ENCODE peak calls at places on chromosomes 4 and X, in four cellular contexts. R is IMR-90, S is H9, X is H1. A is an unnamed sample.

GRCh38 chr4:1714303-1715001 is 2.3 kb upstream of the SLBP start:
- DNase-seq in R (no peak), S (peak), X (no peak), A (peak)

GRCh38 chr4:20194079-20195013 is 57.4 kb upstream of the SLIT2 start:
- DNase-seq in R (peak), S (no peak), X (no peak), A (no peak)

GRCh38 chr4:118773082-118773792 is 62.7 kb downstream of the SEC24D start:
- DNase-seq in R (no peak), S (no peak), X (no peak), A (peak)

GRCh38 chr4:103002551-103002950 is 17.0 kb downstream of the SLC9B1 start:
- DNase-seq in R (peak), S (no peak), X (no peak), A (no peak)

GRCh38 chr4:109016200-109016599 is 253.3 kb upstream of the ETNPPL start:
- DNase-seq in R (no peak), S (no peak), X (no peak), A (no peak)

GRCh38 chrX:44343412-44343942 is at the start of gene EFHC2:
- DNase-seq in R (no peak), S (peak), X (no peak), A (peak)

GRCh38 chr4:150501019-150501727 is 80.8 kb upstream of the MAB21L2 start:
- DNase-seq in R (peak), S (no peak), X (no peak), A (no peak)

GRCh38 chrX:1493877-1494510 is 41.3 kb upstream of the ASMTL start:
- DNase-seq in R (no peak), S (peak), X (no peak), A (no peak)

GRCh38 chrX:153925387-153925738 is 701 bp downstream of the ARHGAP4 start:
- DNase-seq in R (no peak), S (no peak), X (no peak), A (no peak)

GRCh38 chr4:148044889-148045352 is 313.0 kb downstream of the ARHGAP10 start:
- DNase-seq in R (no peak), S (no peak), X (no peak), A (no peak)

GRCh38 chr4:152609460-152609859 is 70.3 kb downstream of the TMEM154 start:
- DNase-seq in R (no peak), S (no peak), X (no peak), A (peak)

GRCh38 chrX:48531359-48531954 is 8.1 kb upstream of the TBC1D25 start:
- DNase-seq in R (peak), S (no peak), X (no peak), A (peak)

GRCh38 chr4:142353149-142353738 is 492.9 kb downstream of the INPP4B start:
- DNase-seq in R (peak), S (no peak), X (no peak), A (peak)

GRCh38 chr4:53656421-53656981 is 65.2 kb upstream of the LNX1 start:
- DNase-seq in R (peak), S (no peak), X (no peak), A (no peak)

GRCh38 chr4:181548873-181549541 is 694.2 kb upstream of the TENM3 start:
- DNase-seq in R (peak), S (peak), X (peak), A (peak)

GRCh38 chrX:155745792-155746191 is 133.0 kb upstream of the TMLHE start:
- DNase-seq in R (peak), S (no peak), X (no peak), A (no peak)

GRCh38 chr4:158810487-158811215 is 41.8 kb downstream of the FNIP2 start:
- DNase-seq in R (peak), S (no peak), X (no peak), A (no peak)

DNA sequence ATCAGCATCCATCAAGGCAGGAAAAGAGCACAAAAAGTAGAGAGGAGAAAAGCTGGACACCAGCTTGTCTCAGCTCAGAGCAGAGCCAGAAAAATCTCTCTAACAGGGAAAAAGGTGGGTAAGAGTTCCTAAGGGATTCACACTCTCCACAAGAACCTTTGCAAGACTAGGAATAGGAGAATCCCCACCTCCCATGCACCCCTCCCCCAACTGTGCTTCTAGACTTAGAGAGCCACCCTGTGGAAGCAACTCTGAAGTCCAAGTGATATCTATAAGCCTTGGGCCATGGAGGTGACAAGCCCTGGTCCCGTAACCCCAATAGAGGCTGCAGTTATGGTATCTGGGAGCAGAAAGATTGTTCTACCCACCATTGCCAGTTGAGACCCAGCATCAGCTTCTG is 267.6 kb upstream of the MTMR8 start:
- DNase-seq in R (no peak), S (no peak), X (no peak), A (peak)
- H2BK5ac ChIP-seq in R (no peak), S (no peak), X (no peak), A (no peak)

GRCh38 chr4:140047781-140048180 is 106.2 kb downstream of the MAML3 start:
- DNase-seq in R (no peak), S (no peak), X (no peak), A (no peak)

GRCh38 chr4:140048419-140049022 is 105.5 kb downstream of the MAML3 start:
- DNase-seq in R (no peak), S (no peak), X (no peak), A (no peak)

GRCh38 chr4:140047017-140047640 is 106.9 kb downstream of the MAML3 start:
- DNase-seq in R (no peak), S (peak), X (no peak), A (peak)

GRCh38 chr4:140049924-140050681 is 103.9 kb downstream of the MAML3 start:
- DNase-seq in R (peak), S (peak), X (no peak), A (peak)

DNA sequence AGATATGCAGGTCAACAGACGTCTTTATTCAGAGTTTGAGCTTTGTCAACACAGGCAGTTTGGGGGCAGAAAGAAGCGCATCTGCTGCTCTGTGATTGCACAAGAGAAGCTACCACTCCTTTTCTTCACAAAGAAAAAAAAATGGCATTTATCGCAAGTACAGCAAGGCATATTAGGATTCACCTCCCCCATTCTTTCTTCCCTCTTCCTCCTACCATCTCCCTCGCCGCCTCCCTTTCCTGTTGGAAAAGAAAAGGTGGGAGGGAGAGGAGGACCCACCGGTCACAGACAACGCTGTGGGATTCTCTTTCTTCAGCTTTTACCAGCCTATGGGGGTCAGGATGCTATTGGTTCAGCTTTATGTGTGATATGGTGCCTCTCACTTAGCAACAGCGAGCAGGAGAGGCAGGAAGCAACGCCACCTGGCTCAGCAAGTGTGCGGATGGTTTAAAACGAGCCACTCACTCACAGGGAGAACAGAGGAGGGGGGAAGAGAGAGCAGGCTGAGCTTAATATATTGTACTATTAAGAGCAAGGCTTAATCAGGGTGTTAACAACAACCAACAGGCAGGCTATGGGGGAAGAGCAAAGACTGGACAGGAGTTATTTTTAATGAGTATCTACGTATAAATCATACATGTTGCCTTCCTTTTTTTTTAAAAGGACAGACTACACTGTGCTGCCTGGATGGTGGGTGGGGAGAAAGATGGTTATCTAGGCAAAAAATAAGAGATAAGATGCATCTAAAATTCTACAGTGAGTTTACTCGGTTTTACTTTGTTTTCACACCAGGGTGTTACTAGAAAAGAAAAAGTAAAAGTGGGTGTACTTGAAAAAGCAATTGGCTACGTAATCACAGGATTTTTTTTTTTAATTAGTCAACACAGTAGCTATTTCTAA is 104.7 kb downstream of the MAML3 start:
- DNase-seq in R (peak), S (peak), X (no peak), A (peak)
- H4K8ac ChIP-seq in R (peak), S (no peak), X (no peak), A (no peak)

GRCh38 chr4:538542-539142 is 37.5 kb downstream of the TMEM271 start:
- DNase-seq in R (no peak), S (no peak), X (no peak), A (no peak)

GRCh38 chr4:541271-541670 is 34.8 kb downstream of the TMEM271 start:
- DNase-seq in R (no peak), S (no peak), X (no peak), A (no peak)

GRCh38 chr4:545612-546011 is 30.5 kb downstream of the TMEM271 start:
- DNase-seq in R (no peak), S (no peak), X (no peak), A (no peak)

GRCh38 chr4:548976-549375 is 27.1 kb downstream of the TMEM271 start:
- DNase-seq in R (no peak), S (no peak), X (no peak), A (no peak)

GRCh38 chr4:544386-545105 is 31.5 kb downstream of the TMEM271 start:
- DNase-seq in R (no peak), S (no peak), X (no peak), A (no peak)
- H3K56ac ChIP-seq in R (no peak), S (no peak), X (no peak), A (no peak)

GRCh38 chrX:57104921-57105398 is 16.4 kb downstream of the SPIN2B start:
- DNase-seq in R (no peak), S (no peak), X (no peak), A (peak)

GRCh38 chrX:57103489-57103888 is 17.9 kb downstream of the SPIN2B start:
- DNase-seq in R (no peak), S (no peak), X (no peak), A (no peak)

GRCh38 chrX:57104406-57104805 is 16.9 kb downstream of the SPIN2B start:
- DNase-seq in R (no peak), S (no peak), X (no peak), A (no peak)
- H2BK5ac ChIP-seq in R (no peak), S (no peak), X (no peak), A (no peak)

GRCh38 chrX:120251471-120252011 is 929 bp downstream of the ZBTB33 start:
- DNase-seq in R (peak), S (no peak), X (no peak), A (no peak)

GRCh38 chrX:120244735-120245498 is 5.7 kb upstream of the ZBTB33 start:
- DNase-seq in R (peak), S (peak), X (no peak), A (peak)

GRCh38 chrX:120253784-120254183 is 3.2 kb downstream of the ZBTB33 start:
- DNase-seq in R (no peak), S (no peak), X (no peak), A (no peak)

GRCh38 chrX:120250522-120251271 is at the start of gene ZBTB33:
- DNase-seq in R (peak), S (peak), X (peak), A (peak)
- H4K8ac ChIP-seq in R (peak), S (no peak), X (peak), A (no peak)

GRCh38 chr4:37440519-37440900 is 196.0 kb downstream of the NWD2 start:
- DNase-seq in R (no peak), S (no peak), X (no peak), A (no peak)
- H3K56ac ChIP-seq in R (no peak), S (no peak), X (no peak), A (no peak)

GRCh38 chr4:121869841-121870822 is at the start of gene BBS7:
- DNase-seq in R (peak), S (peak), X (peak), A (peak)
- H2BK5ac ChIP-seq in R (peak), S (no peak), X (peak), A (no peak)

GRCh38 chr4:186081202-186081807 is 12.3 kb downstream of the TLR3 start:
- DNase-seq in R (no peak), S (peak), X (no peak), A (peak)

GRCh38 chr4:186074189-186074588 is 5.2 kb downstream of the TLR3 start:
- DNase-seq in R (no peak), S (no peak), X (no peak), A (no peak)

GRCh38 chr4:186078977-186079697 is 10.2 kb downstream of the TLR3 start:
- DNase-seq in R (no peak), S (peak), X (no peak), A (peak)

DNA sequence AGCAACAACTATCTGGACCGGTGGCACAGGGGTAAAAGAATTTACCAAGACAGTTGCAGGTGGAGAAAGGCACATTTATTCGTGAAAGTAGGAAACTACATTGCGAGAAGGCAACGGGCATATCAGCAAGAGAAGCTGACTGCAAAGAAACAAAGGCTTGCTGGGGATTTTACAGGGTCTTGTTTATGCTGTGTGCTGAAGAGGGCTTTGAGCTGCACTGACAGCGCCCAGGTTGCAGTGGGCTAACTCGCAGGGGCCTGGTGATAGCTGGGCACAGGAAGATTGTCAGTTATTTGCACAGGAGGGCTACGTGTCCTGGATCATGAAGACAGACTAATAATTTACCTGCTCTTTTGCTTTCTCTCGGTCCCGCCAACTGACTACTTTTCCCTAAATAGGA is 10.7 kb downstream of the TLR3 start:
- DNase-seq in R (no peak), S (no peak), X (no peak), A (no peak)
- H4K8ac ChIP-seq in R (no peak), S (no peak), X (no peak), A (no peak)

DNA sequence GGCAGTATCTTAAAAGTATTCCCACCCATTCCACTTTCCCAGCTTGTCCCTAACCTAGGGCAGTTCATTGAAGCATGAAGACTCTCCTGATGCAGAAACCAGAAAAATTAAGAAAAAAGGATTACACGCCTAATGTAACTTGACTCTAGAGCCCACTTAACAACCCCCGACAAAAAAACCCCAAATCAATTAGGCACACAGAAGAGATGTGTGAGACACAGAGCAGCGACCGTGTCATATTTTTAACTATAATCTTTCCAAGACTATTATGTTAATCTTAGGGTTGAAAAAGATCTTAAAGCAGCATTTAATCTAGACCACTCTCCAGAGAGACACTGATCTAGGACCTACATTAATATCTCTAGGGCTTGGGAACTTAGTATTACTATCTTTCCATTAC is 1.3 kb downstream of the YTHDC1 start:
- DNase-seq in R (no peak), S (no peak), X (no peak), A (no peak)
- H3K56ac ChIP-seq in R (peak), S (no peak), X (no peak), A (peak)

A was measured in mesendoderm.